ENCODE peak calls at places on chromosome 9, in nine cellular contexts. One of them, this sample, is unnamed.

GRCh38 chr9:70053864-70054263 is 10.2 kb downstream of the MAMDC2 start:
- DNase-seq in cardiac fibroblast: no peak
- DNase-seq in pancreas: peak
- DNase-seq in AG08395: no peak
- DNase-seq in frontal cortex: no peak
- DNase-seq in stimulated activated CD4-positive, alpha-beta T cell treated with anti-CD3 and anti-CD28 coated beads, Interleukin-15, amount 100 ng/mL, for 24 hours: no peak
- DNase-seq in stimulated activated effector memory CD8-positive, alpha-beta T cell treated with anti-CD3 and anti-CD28 coated beads, Interleukin-12 subunit alpha, Interleukin-12 subunit beta, amount 100 ng/mL, for 72 hours: no peak
- DNase-seq in right lobe of liver: no peak
- DNase-seq in AML-193: peak
- DNase-seq in this sample: no peak

GRCh38 chr9:109934499-109935214 is 154.7 kb downstream of the PALM2AKAP2 start:
- DNase-seq in cardiac fibroblast: peak
- DNase-seq in pancreas: no peak
- DNase-seq in AG08395: no peak
- DNase-seq in frontal cortex: no peak
- DNase-seq in stimulated activated CD4-positive, alpha-beta T cell treated with anti-CD3 and anti-CD28 coated beads, Interleukin-15, amount 100 ng/mL, for 24 hours: peak
- DNase-seq in stimulated activated effector memory CD8-positive, alpha-beta T cell treated with anti-CD3 and anti-CD28 coated beads, Interleukin-12 subunit alpha, Interleukin-12 subunit beta, amount 100 ng/mL, for 72 hours: no peak
- DNase-seq in right lobe of liver: no peak
- DNase-seq in AML-193: no peak
- DNase-seq in this sample: no peak

GRCh38 chr9:127047971-127048370 is 74.5 kb downstream of the ANGPTL2 start:
- DNase-seq in cardiac fibroblast: no peak
- DNase-seq in pancreas: no peak
- DNase-seq in AG08395: no peak
- DNase-seq in frontal cortex: no peak
- DNase-seq in stimulated activated CD4-positive, alpha-beta T cell treated with anti-CD3 and anti-CD28 coated beads, Interleukin-15, amount 100 ng/mL, for 24 hours: no peak
- DNase-seq in stimulated activated effector memory CD8-positive, alpha-beta T cell treated with anti-CD3 and anti-CD28 coated beads, Interleukin-12 subunit alpha, Interleukin-12 subunit beta, amount 100 ng/mL, for 72 hours: no peak
- DNase-seq in right lobe of liver: no peak
- DNase-seq in AML-193: no peak
- DNase-seq in this sample: no peak

GRCh38 chr9:16869961-16870605 is 387 bp downstream of the BNC2 start:
- DNase-seq in cardiac fibroblast: no peak
- DNase-seq in pancreas: no peak
- DNase-seq in AG08395: peak
- DNase-seq in frontal cortex: no peak
- DNase-seq in stimulated activated CD4-positive, alpha-beta T cell treated with anti-CD3 and anti-CD28 coated beads, Interleukin-15, amount 100 ng/mL, for 24 hours: no peak
- DNase-seq in stimulated activated effector memory CD8-positive, alpha-beta T cell treated with anti-CD3 and anti-CD28 coated beads, Interleukin-12 subunit alpha, Interleukin-12 subunit beta, amount 100 ng/mL, for 72 hours: no peak
- DNase-seq in right lobe of liver: no peak
- DNase-seq in AML-193: no peak
- DNase-seq in this sample: no peak

GRCh38 chr9:114359801-114360200 is 28.0 kb downstream of the AKNA start:
- DNase-seq in cardiac fibroblast: no peak
- DNase-seq in pancreas: no peak
- DNase-seq in AG08395: no peak
- DNase-seq in frontal cortex: no peak
- DNase-seq in stimulated activated CD4-positive, alpha-beta T cell treated with anti-CD3 and anti-CD28 coated beads, Interleukin-15, amount 100 ng/mL, for 24 hours: no peak
- DNase-seq in stimulated activated effector memory CD8-positive, alpha-beta T cell treated with anti-CD3 and anti-CD28 coated beads, Interleukin-12 subunit alpha, Interleukin-12 subunit beta, amount 100 ng/mL, for 72 hours: no peak
- DNase-seq in right lobe of liver: no peak
- DNase-seq in AML-193: no peak
- DNase-seq in this sample: no peak

GRCh38 chr9:89854715-89855475 is 250.1 kb downstream of the GADD45G start:
- DNase-seq in cardiac fibroblast: no peak
- DNase-seq in pancreas: no peak
- DNase-seq in AG08395: no peak
- DNase-seq in frontal cortex: no peak
- DNase-seq in stimulated activated CD4-positive, alpha-beta T cell treated with anti-CD3 and anti-CD28 coated beads, Interleukin-15, amount 100 ng/mL, for 24 hours: no peak
- DNase-seq in stimulated activated effector memory CD8-positive, alpha-beta T cell treated with anti-CD3 and anti-CD28 coated beads, Interleukin-12 subunit alpha, Interleukin-12 subunit beta, amount 100 ng/mL, for 72 hours: no peak
- DNase-seq in right lobe of liver: no peak
- DNase-seq in AML-193: no peak
- DNase-seq in this sample: no peak

GRCh38 chr9:73565833-73566465 is 414.3 kb downstream of the ANXA1 start:
- DNase-seq in cardiac fibroblast: peak
- DNase-seq in pancreas: no peak
- DNase-seq in AG08395: no peak
- DNase-seq in frontal cortex: peak
- DNase-seq in stimulated activated CD4-positive, alpha-beta T cell treated with anti-CD3 and anti-CD28 coated beads, Interleukin-15, amount 100 ng/mL, for 24 hours: no peak
- DNase-seq in stimulated activated effector memory CD8-positive, alpha-beta T cell treated with anti-CD3 and anti-CD28 coated beads, Interleukin-12 subunit alpha, Interleukin-12 subunit beta, amount 100 ng/mL, for 72 hours: no peak
- DNase-seq in right lobe of liver: peak
- DNase-seq in AML-193: peak
- DNase-seq in this sample: no peak

GRCh38 chr9:74122661-74123060 is 374.5 kb upstream of the RORB start:
- DNase-seq in cardiac fibroblast: no peak
- DNase-seq in pancreas: no peak
- DNase-seq in AG08395: no peak
- DNase-seq in frontal cortex: no peak
- DNase-seq in stimulated activated CD4-positive, alpha-beta T cell treated with anti-CD3 and anti-CD28 coated beads, Interleukin-15, amount 100 ng/mL, for 24 hours: peak
- DNase-seq in stimulated activated effector memory CD8-positive, alpha-beta T cell treated with anti-CD3 and anti-CD28 coated beads, Interleukin-12 subunit alpha, Interleukin-12 subunit beta, amount 100 ng/mL, for 72 hours: no peak
- DNase-seq in right lobe of liver: no peak
- DNase-seq in AML-193: no peak
- DNase-seq in this sample: no peak

GRCh38 chr9:126985870-126986498 is 71.4 kb downstream of the RALGPS1 start:
- DNase-seq in cardiac fibroblast: peak
- DNase-seq in pancreas: peak
- DNase-seq in AG08395: peak
- DNase-seq in frontal cortex: no peak
- DNase-seq in stimulated activated CD4-positive, alpha-beta T cell treated with anti-CD3 and anti-CD28 coated beads, Interleukin-15, amount 100 ng/mL, for 24 hours: peak
- DNase-seq in stimulated activated effector memory CD8-positive, alpha-beta T cell treated with anti-CD3 and anti-CD28 coated beads, Interleukin-12 subunit alpha, Interleukin-12 subunit beta, amount 100 ng/mL, for 72 hours: peak
- DNase-seq in right lobe of liver: no peak
- DNase-seq in AML-193: peak
- DNase-seq in this sample: no peak

GRCh38 chr9:108039491-108039890 is 549.9 kb upstream of the KLF4 start:
- DNase-seq in cardiac fibroblast: peak
- DNase-seq in pancreas: no peak
- DNase-seq in AG08395: no peak
- DNase-seq in frontal cortex: no peak
- DNase-seq in stimulated activated CD4-positive, alpha-beta T cell treated with anti-CD3 and anti-CD28 coated beads, Interleukin-15, amount 100 ng/mL, for 24 hours: no peak
- DNase-seq in stimulated activated effector memory CD8-positive, alpha-beta T cell treated with anti-CD3 and anti-CD28 coated beads, Interleukin-12 subunit alpha, Interleukin-12 subunit beta, amount 100 ng/mL, for 72 hours: no peak
- DNase-seq in right lobe of liver: no peak
- DNase-seq in AML-193: no peak
- DNase-seq in this sample: no peak

GRCh38 chr9:120780367-120780766 is 12.8 kb downstream of the FBXW2 start:
- DNase-seq in cardiac fibroblast: no peak
- DNase-seq in pancreas: no peak
- DNase-seq in AG08395: no peak
- DNase-seq in frontal cortex: no peak
- DNase-seq in stimulated activated CD4-positive, alpha-beta T cell treated with anti-CD3 and anti-CD28 coated beads, Interleukin-15, amount 100 ng/mL, for 24 hours: no peak
- DNase-seq in stimulated activated effector memory CD8-positive, alpha-beta T cell treated with anti-CD3 and anti-CD28 coated beads, Interleukin-12 subunit alpha, Interleukin-12 subunit beta, amount 100 ng/mL, for 72 hours: no peak
- DNase-seq in right lobe of liver: no peak
- DNase-seq in AML-193: no peak
- DNase-seq in this sample: no peak

GRCh38 chr9:32764139-32764538 is 19.2 kb upstream of the TMEM215 start:
- DNase-seq in cardiac fibroblast: no peak
- DNase-seq in pancreas: no peak
- DNase-seq in AG08395: no peak
- DNase-seq in frontal cortex: no peak
- DNase-seq in stimulated activated CD4-positive, alpha-beta T cell treated with anti-CD3 and anti-CD28 coated beads, Interleukin-15, amount 100 ng/mL, for 24 hours: no peak
- DNase-seq in stimulated activated effector memory CD8-positive, alpha-beta T cell treated with anti-CD3 and anti-CD28 coated beads, Interleukin-12 subunit alpha, Interleukin-12 subunit beta, amount 100 ng/mL, for 72 hours: no peak
- DNase-seq in right lobe of liver: no peak
- DNase-seq in AML-193: no peak
- DNase-seq in this sample: no peak

GRCh38 chr9:68546596-68547390 is 6.1 kb upstream of the TMEM252 start:
- DNase-seq in cardiac fibroblast: no peak
- DNase-seq in pancreas: no peak
- DNase-seq in AG08395: no peak
- DNase-seq in frontal cortex: no peak
- DNase-seq in stimulated activated CD4-positive, alpha-beta T cell treated with anti-CD3 and anti-CD28 coated beads, Interleukin-15, amount 100 ng/mL, for 24 hours: no peak
- DNase-seq in stimulated activated effector memory CD8-positive, alpha-beta T cell treated with anti-CD3 and anti-CD28 coated beads, Interleukin-12 subunit alpha, Interleukin-12 subunit beta, amount 100 ng/mL, for 72 hours: no peak
- DNase-seq in right lobe of liver: peak
- DNase-seq in AML-193: peak
- DNase-seq in this sample: no peak

GRCh38 chr9:70921126-70921525 is 200.3 kb downstream of the TRPM3 start:
- DNase-seq in cardiac fibroblast: peak
- DNase-seq in pancreas: no peak
- DNase-seq in AG08395: no peak
- DNase-seq in frontal cortex: no peak
- DNase-seq in stimulated activated CD4-positive, alpha-beta T cell treated with anti-CD3 and anti-CD28 coated beads, Interleukin-15, amount 100 ng/mL, for 24 hours: no peak
- DNase-seq in stimulated activated effector memory CD8-positive, alpha-beta T cell treated with anti-CD3 and anti-CD28 coated beads, Interleukin-12 subunit alpha, Interleukin-12 subunit beta, amount 100 ng/mL, for 72 hours: no peak
- DNase-seq in right lobe of liver: no peak
- DNase-seq in AML-193: no peak
- DNase-seq in this sample: no peak

GRCh38 chr9:37800631-37801286 is at the start of gene DCAF10:
- DNase-seq in cardiac fibroblast: peak
- DNase-seq in pancreas: peak
- DNase-seq in AG08395: peak
- DNase-seq in frontal cortex: peak
- DNase-seq in stimulated activated CD4-positive, alpha-beta T cell treated with anti-CD3 and anti-CD28 coated beads, Interleukin-15, amount 100 ng/mL, for 24 hours: peak
- DNase-seq in stimulated activated effector memory CD8-positive, alpha-beta T cell treated with anti-CD3 and anti-CD28 coated beads, Interleukin-12 subunit alpha, Interleukin-12 subunit beta, amount 100 ng/mL, for 72 hours: peak
- DNase-seq in right lobe of liver: peak
- DNase-seq in AML-193: peak
- DNase-seq in this sample: peak